ENCODE peak calls at places on chromosomes 11 and 22, in seven cellular contexts. W is SK-N-SH, P is HepG2, U is HCT116, Q is K562, F is H1, E is GM12878. O is an unnamed sample.

GRCh38 chr11:19326499-19326898 is 85.8 kb upstream of the E2F8 start:
- DNase-seq in W (no peak), F (no peak), P (no peak), U (no peak), Q (no peak), E (no peak), O (no peak)

GRCh38 chr22:50347157-50347556 is 4.0 kb downstream of the PPP6R2 start:
- DNase-seq in Q (no peak), F (no peak), P (no peak), E (no peak), U (no peak), W (no peak), O (no peak)

GRCh38 chr11:84437129-84438123 is 1151.3 kb upstream of the CCDC90B start:
- DNase-seq in U (no peak), W (no peak), E (peak; percentile 3), P (peak; percentile 14), Q (no peak), F (peak; percentile 83), O (peak; percentile 68)

GRCh38 chr11:43447124-43447523 is 88.4 kb downstream of the TTC17 start:
- DNase-seq in W (no peak), F (no peak), P (no peak), Q (no peak), E (no peak), U (no peak), O (no peak)

GRCh38 chr11:95692526-95693270 is 96.9 kb downstream of the FAM76B start:
- DNase-seq in U (no peak), E (no peak), F (no peak), Q (no peak), W (no peak), P (no peak), O (no peak)

GRCh38 chr11:106391771-106392412 is 314.4 kb downstream of the AASDHPPT start:
- DNase-seq in F (no peak), E (no peak), Q (no peak), W (no peak), P (no peak), U (no peak), O (no peak)

GRCh38 chr11:28245131-28245530 is 136.9 kb downstream of the METTL15 start:
- DNase-seq in F (no peak), W (no peak), U (no peak), Q (no peak), P (no peak), E (no peak), O (no peak)

GRCh38 chr11:124520253-124520854 is 23.1 kb downstream of the OR8B12 start:
- DNase-seq in E (no peak), F (no peak), U (no peak), Q (no peak), W (no peak), P (no peak), O (no peak)

GRCh38 chr11:31619980-31620379 is 110.4 kb downstream of the ELP4 start:
- DNase-seq in W (no peak), P (no peak), Q (no peak), F (no peak), E (no peak), U (no peak), O (no peak)

GRCh38 chr11:70530010-70530409 is 131.7 kb downstream of the CTTN start:
- DNase-seq in Q (no peak), E (no peak), W (no peak), F (no peak), P (no peak), U (no peak), O (no peak)

GRCh38 chr11:103486609-103487008 is 377.4 kb downstream of the DYNC2H1 start:
- DNase-seq in E (no peak), F (no peak), W (no peak), Q (no peak), U (no peak), P (no peak), O (no peak)

GRCh38 chr11:34594603-34595002 is 26.3 kb upstream of the EHF start:
- DNase-seq in P (peak; percentile 28), E (no peak), F (no peak), Q (no peak), U (no peak), W (no peak), O (no peak)

GRCh38 chr22:46373166-46373565 is 37.7 kb downstream of the TRMU start:
- DNase-seq in U (no peak), W (no peak), E (no peak), P (no peak), F (no peak), Q (no peak), O (no peak)

GRCh38 chr22:24982301-24983056 is 30.0 kb downstream of the KIAA1671 start:
- DNase-seq in Q (no peak), E (no peak), U (no peak), W (no peak), F (no peak), P (no peak), O (no peak)

GRCh38 chr11:95057959-95058358 is 8.7 kb downstream of the KDM4F start:
- DNase-seq in P (no peak), E (no peak), U (no peak), F (no peak), W (no peak), Q (no peak), O (no peak)

GRCh38 chr11:94423467-94423866 is 22.2 kb upstream of the GPR83 start:
- DNase-seq in U (no peak), W (no peak), F (no peak), E (no peak), Q (no peak), P (no peak), O (no peak)

GRCh38 chr11:74446445-74446844 is 20.9 kb downstream of the KCNE3 start:
- DNase-seq in E (no peak), P (no peak), F (no peak), W (peak; percentile 70), Q (no peak), U (no peak), O (no peak)

GRCh38 chr11:133828861-133829260 is 16.5 kb downstream of the SPATA19 start:
- DNase-seq in P (no peak), Q (no peak), E (no peak), F (peak; percentile 17), W (no peak), U (no peak), O (no peak)

GRCh38 chr22:35918466-35918865 is 110.2 kb downstream of the RBFOX2 start:
- DNase-seq in W (no peak), Q (no peak), P (no peak), E (no peak), F (no peak), U (no peak), O (no peak)

GRCh38 chr22:28800308-28801041 is at the start of gene XBP1:
- DNase-seq in F (peak; percentile 96), P (peak; percentile 89), U (peak; percentile 79), E (peak; percentile 63), Q (peak; percentile 95), W (peak; percentile 98), O (peak; percentile 77)

GRCh38 chr11:78274739-78275138 is 86.0 kb downstream of the USP35 start:
- DNase-seq in U (no peak), W (no peak), Q (no peak), P (peak; percentile 49), E (no peak), F (no peak), O (no peak)

GRCh38 chr11:78282821-78283220 is 94.1 kb downstream of the USP35 start:
- DNase-seq in U (no peak), P (no peak), E (no peak), Q (no peak), W (no peak), F (no peak), O (no peak)

GRCh38 chr11:78281511-78281910 is 92.8 kb downstream of the USP35 start:
- DNase-seq in W (no peak), Q (no peak), P (no peak), U (no peak), F (no peak), E (no peak), O (no peak)

GRCh38 chr11:78276311-78276710 is 87.6 kb downstream of the USP35 start:
- DNase-seq in W (no peak), Q (no peak), P (no peak), E (no peak), F (no peak), U (no peak), O (no peak)

GRCh38 chr11:78277314-78277994 is 88.7 kb downstream of the USP35 start:
- DNase-seq in W (no peak), E (no peak), P (peak; percentile 64), Q (no peak), U (no peak), F (no peak), O (no peak)
- TF ChIP-seq YY1 in W (no peak), E (no peak), P (no peak), Q (no peak), U (no peak), F (no peak), O (no peak)

GRCh38 chr22:23580586-23581251 is 629 bp upstream of the IGLL1 start:
- DNase-seq in U (no peak), Q (no peak), E (no peak), F (no peak), W (no peak), P (no peak), O (no peak)
- TF ChIP-seq YY1 in U (no peak), Q (no peak), E (no peak), F (no peak), W (no peak), P (no peak), O (no peak)

GRCh38 chr11:73308003-73308962 is at the start of gene ARHGEF17:
- DNase-seq in Q (peak; percentile 72), P (peak; percentile 78), F (peak; percentile 87), W (peak; percentile 91), E (no peak), U (peak; percentile 34), O (peak; percentile 59)
- TF ChIP-seq YY1 in Q (no peak), P (peak; percentile 71), F (no peak), W (no peak), E (peak; percentile 73), U (no peak), O (no peak)

GRCh38 chr11:123235687-123236261 is 40.7 kb upstream of the CLMP start:
- DNase-seq in W (no peak), U (peak; percentile 43), E (no peak), P (no peak), Q (no peak), F (no peak), O (no peak)

GRCh38 chr11:123241874-123242538 is 47.0 kb upstream of the CLMP start:
- DNase-seq in F (no peak), P (no peak), W (no peak), Q (no peak), E (no peak), U (no peak), O (no peak)

GRCh38 chr11:123239371-123240150 is 44.5 kb upstream of the CLMP start:
- DNase-seq in U (no peak), W (no peak), F (no peak), E (no peak), Q (no peak), P (no peak), O (no peak)

GRCh38 chr11:123235117-123235686 is 40.2 kb upstream of the CLMP start:
- DNase-seq in F (peak; percentile 89), Q (peak; percentile 79), W (peak; percentile 68), E (no peak), U (peak; percentile 38), P (peak; percentile 9), O (no peak)

DNA sequence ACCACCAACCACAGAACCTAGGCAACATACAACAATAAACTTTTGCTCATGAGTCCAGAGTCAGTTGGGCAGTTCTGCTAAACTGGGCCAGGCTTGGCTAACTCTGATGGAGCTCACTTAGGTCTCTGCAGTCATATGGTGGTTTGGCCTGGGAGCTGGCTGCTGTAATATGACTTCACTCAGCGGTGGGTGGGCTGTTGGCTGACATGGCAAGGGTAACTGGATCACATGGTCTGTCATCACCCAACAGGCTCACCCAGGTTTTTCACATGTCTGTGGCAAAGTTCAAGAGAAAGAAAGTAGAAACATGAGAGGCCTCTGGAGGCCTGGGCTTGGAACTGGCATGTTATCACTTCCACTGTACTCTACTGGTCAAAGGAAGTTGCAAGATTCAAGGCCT is 43.2 kb upstream of the CLMP start:
- DNase-seq in E (no peak), Q (no peak), F (no peak), U (no peak), W (no peak), P (no peak), O (no peak)
- TF ChIP-seq YY1 in E (no peak), Q (no peak), F (no peak), U (no peak), W (no peak), P (no peak), O (no peak)

O was measured in NT2/D1.